ENCODE peak calls at places on chromosomes 1 and 21, in seven cellular contexts. N, M, I, G, V, K and J are unnamed samples.

GRCh38 chr1:22370190-22370498 is 81.5 kb upstream of the ZBTB40 start:
- DNase-seq in I (no peak), V (peak), N (no peak), G (no peak), M (no peak), K (no peak), J (no peak)

GRCh38 chr1:19036049-19036546 is 79.6 kb upstream of the IFFO2 start:
- DNase-seq in K (peak), G (no peak), M (no peak), I (no peak), N (no peak), V (no peak), J (no peak)

GRCh38 chr1:94734963-94735899 is 84.9 kb upstream of the SLC44A3 start:
- DNase-seq in I (no peak), V (peak), M (no peak), K (no peak), N (peak), G (no peak), J (no peak)

GRCh38 chr1:33966346-33967141 is 102.7 kb downstream of the HMGB4 start:
- DNase-seq in N (no peak), I (no peak), K (no peak), G (no peak), V (peak), M (no peak), J (peak)

GRCh38 chr1:62084304-62084905 is 110.2 kb upstream of the L1TD1 start:
- DNase-seq in M (no peak), V (no peak), I (no peak), K (no peak), N (no peak), G (no peak), J (no peak)

GRCh38 chr1:26582053-26582835 is 52.7 kb downstream of the RPS6KA1 start:
- DNase-seq in V (no peak), K (no peak), G (no peak), N (no peak), M (no peak), I (no peak), J (no peak)

GRCh38 chr1:62530516-62531154 is 66.7 kb upstream of the ANGPTL3 start:
- DNase-seq in V (peak), G (no peak), K (peak), N (peak), I (peak), M (no peak), J (no peak)

GRCh38 chr21:38041493-38041892 is 125.2 kb upstream of the KCNJ6 start:
- DNase-seq in M (no peak), G (no peak), N (no peak), I (no peak), K (no peak), V (peak), J (no peak)

GRCh38 chr21:42021751-42022430 is 11.7 kb upstream of the ZBTB21 start:
- DNase-seq in K (no peak), M (no peak), I (no peak), N (no peak), G (no peak), V (peak), J (no peak)

GRCh38 chr1:94721240-94721639 is 98.9 kb upstream of the SLC44A3 start:
- DNase-seq in G (no peak), M (no peak), I (no peak), V (no peak), K (no peak), N (no peak), J (peak)

GRCh38 chr1:204240233-204240632 is 26.4 kb upstream of the GOLT1A start:
- DNase-seq in I (no peak), K (no peak), N (no peak), M (no peak), G (no peak), V (no peak), J (no peak)

GRCh38 chr1:205481279-205481617 is 23.2 kb upstream of the CDK18 start:
- DNase-seq in K (no peak), G (no peak), M (no peak), N (no peak), V (no peak), I (no peak), J (no peak)

GRCh38 chr1:81304187-81304586 is 496.5 kb upstream of the ADGRL2 start:
- DNase-seq in K (peak), G (no peak), N (no peak), V (no peak), M (no peak), I (no peak), J (no peak)

GRCh38 chr1:39080884-39081265 is 54.7 kb downstream of the NDUFS5 start:
- DNase-seq in K (no peak), I (no peak), M (no peak), V (peak), N (peak), G (no peak), J (no peak)

GRCh38 chr1:54865238-54866073 is 21.5 kb downstream of the DHCR24 start:
- DNase-seq in V (no peak), N (no peak), M (no peak), G (no peak), I (no peak), K (no peak), J (no peak)

GRCh38 chr1:30816211-30817082 is 58.9 kb upstream of the LAPTM5 start:
- DNase-seq in V (peak), G (no peak), N (peak), M (no peak), I (no peak), K (peak), J (no peak)

GRCh38 chr1:116666747-116667576 is 571 bp downstream of the IGSF3 start:
- DNase-seq in I (no peak), N (no peak), V (peak), K (peak), G (no peak), M (no peak), J (no peak)

GRCh38 chr1:116026626-116027025 is 50.3 kb downstream of the SLC22A15 start:
- DNase-seq in G (no peak), V (no peak), M (no peak), I (no peak), K (no peak), N (no peak), J (no peak)

GRCh38 chr1:11453742-11454442 is 25.1 kb upstream of the DISP3 start:
- DNase-seq in V (no peak), G (no peak), N (no peak), K (peak), I (no peak), M (no peak), J (no peak)

GRCh38 chr1:15282038-15282437 is 35.0 kb downstream of the FHAD1 start:
- DNase-seq in G (no peak), N (no peak), I (no peak), M (no peak), V (no peak), K (no peak), J (no peak)

GRCh38 chr21:38911523-38912354 is 106.0 kb downstream of the ETS2 start:
- DNase-seq in N (no peak), I (no peak), M (no peak), K (no peak), G (no peak), V (no peak), J (no peak)

GRCh38 chr1:64956733-64957441 is 9.5 kb downstream of the JAK1 start:
- DNase-seq in K (no peak), N (peak), I (no peak), G (no peak), V (no peak), M (no peak), J (peak)

GRCh38 chr1:160116277-160117147 is 953 bp downstream of the ATP1A2 start:
- DNase-seq in M (no peak), V (no peak), G (no peak), I (peak), K (no peak), N (no peak), J (no peak)

GRCh38 chr1:64516301-64516700 is 46.4 kb downstream of the CACHD1 start:
- DNase-seq in N (no peak), G (no peak), I (no peak), M (no peak), K (no peak), V (no peak), J (no peak)

GRCh38 chr1:33387512-33388079 is 43.3 kb downstream of the PHC2 start:
- DNase-seq in I (no peak), N (no peak), M (no peak), K (no peak), G (no peak), V (no peak), J (no peak)

GRCh38 chr21:17829472-17829871 is 10.3 kb upstream of the C21orf91 start:
- DNase-seq in G (no peak), N (no peak), I (no peak), K (no peak), V (no peak), M (no peak), J (no peak)

GRCh38 chr1:33670567-33670966 is 193.3 kb upstream of the HMGB4 start:
- DNase-seq in N (no peak), I (no peak), K (no peak), V (no peak), G (no peak), M (no peak), J (no peak)

GRCh38 chr1:113784104-113784779 is 25.0 kb upstream of the PHTF1 start:
- DNase-seq in N (no peak), K (no peak), I (no peak), V (no peak), G (no peak), M (no peak), J (peak)

GRCh38 chr21:39385299-39386145 is 36.6 kb upstream of the HMGN1 start:
- DNase-seq in K (peak), N (no peak), V (no peak), M (no peak), I (peak), G (no peak), J (no peak)

GRCh38 chr1:185238447-185238846 is 78.6 kb downstream of the IVNS1ABP start:
- DNase-seq in N (no peak), G (no peak), M (peak), K (no peak), I (peak), V (peak), J (no peak)

DNA sequence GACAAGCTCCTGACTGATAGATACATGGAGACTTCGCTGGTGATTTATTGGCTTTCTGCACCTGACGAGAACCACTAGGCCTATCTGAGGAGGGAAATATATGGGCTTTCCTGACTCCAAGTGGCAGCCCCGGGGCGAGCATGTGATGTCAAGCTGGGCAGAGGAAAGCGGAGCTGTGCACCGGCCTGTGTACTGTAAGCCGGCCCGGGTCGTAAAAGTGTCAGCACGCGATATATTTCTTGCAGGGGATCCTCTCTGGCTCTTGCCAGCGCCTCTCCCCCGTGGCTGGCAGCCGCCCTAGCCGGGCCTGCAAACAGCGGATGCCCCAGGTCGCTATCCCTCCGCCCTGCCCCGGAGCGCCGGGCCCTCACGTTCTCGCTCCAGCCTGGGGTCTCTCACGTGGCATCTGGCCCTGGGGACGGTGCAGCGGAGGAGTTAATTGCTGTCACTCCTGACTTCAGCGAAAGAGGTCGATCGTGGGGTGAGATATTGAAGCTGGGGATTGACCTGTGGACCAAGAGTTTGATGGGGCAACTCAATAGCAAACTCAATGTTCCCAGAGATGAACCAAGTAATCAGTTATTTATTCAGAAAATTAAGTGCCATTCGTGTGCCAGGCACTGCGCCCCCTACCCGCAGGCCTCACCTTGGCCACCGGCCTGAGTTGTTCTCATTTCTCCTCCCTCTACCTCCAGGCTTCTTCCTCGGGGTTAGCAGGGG is 41.0 kb upstream of the HAO2 start:
- DNase-seq in N (no peak), G (no peak), I (no peak), K (peak), V (peak), M (no peak), J (peak)
- TF ChIP-seq REST in N (no peak), G (no peak), I (no peak), K (no peak), V (no peak), M (no peak), J (no peak)

DNA sequence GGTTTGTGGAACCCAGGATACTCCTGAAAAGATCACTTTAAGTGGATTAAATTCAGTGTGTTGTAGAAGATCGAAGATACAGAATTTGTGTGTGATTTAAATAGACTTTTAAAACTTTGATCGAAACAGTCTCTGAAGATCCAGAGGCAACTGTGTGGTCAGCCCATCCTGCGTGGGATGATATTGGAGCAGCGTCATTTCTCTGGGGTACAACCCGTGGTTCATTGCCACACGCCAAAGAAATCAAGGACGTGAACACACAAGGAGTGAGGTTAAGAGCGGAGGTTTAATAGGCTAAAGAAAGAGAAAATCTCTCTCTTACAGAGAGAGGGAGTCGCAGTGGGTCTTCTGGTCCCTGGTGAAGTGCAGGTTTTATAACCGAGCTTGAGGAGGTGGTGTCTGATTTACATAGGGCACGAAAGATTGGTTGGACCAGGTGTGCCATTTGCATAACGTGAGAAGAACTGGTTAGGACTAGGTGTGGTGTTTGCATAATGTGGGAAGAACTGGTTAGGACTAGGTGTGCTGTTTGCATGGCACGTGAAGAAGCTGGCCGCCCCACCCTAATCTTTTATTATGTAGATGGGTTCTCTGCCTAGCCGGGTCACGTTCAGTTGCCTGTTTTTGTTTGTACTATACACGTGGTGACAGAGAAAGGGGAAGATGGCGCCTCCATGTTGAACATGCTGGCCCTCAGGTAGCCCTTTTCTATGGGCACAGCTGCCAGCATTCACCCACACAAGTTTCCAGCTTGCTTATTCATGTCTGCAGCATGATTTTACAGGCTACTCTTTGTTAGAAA is 82.3 kb downstream of the ADSS2 start:
- DNase-seq in M (no peak), G (no peak), I (no peak), K (no peak), N (no peak), V (peak), J (no peak)
- TF ChIP-seq REST in M (no peak), G (no peak), I (no peak), K (no peak), N (no peak), V (no peak), J (no peak)

GRCh38 chr1:229913491-229913890 is 153.5 kb upstream of the GALNT2 start:
- DNase-seq in N (no peak), V (no peak), K (no peak), I (no peak), G (no peak), M (no peak), J (no peak)
- TF ChIP-seq REST in N (no peak), V (no peak), K (no peak), I (no peak), G (no peak), M (no peak), J (no peak)

GRCh38 chr1:207423560-207424292 is 30.4 kb upstream of the CR2 start:
- DNase-seq in I (no peak), V (peak), N (no peak), M (no peak), G (no peak), K (no peak), J (no peak)
- TF ChIP-seq REST in I (no peak), V (no peak), N (no peak), M (no peak), G (no peak), K (no peak), J (no peak)